ENCODE peak calls at places on chromosomes 1 and 21, in nine cellular contexts. One of them, this sample, is unnamed.

GRCh38 chr1:20376880-20377494 is 86.3 kb downstream of the VWA5B1 start:
- DNase-seq in fibroblast of lung: no peak
- DNase-seq in mammary epithelial cell: peak; percentile 28
- DNase-seq in H9: peak; percentile 83
- DNase-seq in keratinocyte: no peak
- DNase-seq in PC-3: peak; percentile 62
- DNase-seq in hepatocyte: peak; percentile 62
- DNase-seq in endothelial cell of umbilical vein: peak; percentile 58
- DNase-seq in DND-41: peak; percentile 49
- DNase-seq in this sample: peak; percentile 71

GRCh38 chr1:116624040-116624439 is 43.5 kb downstream of the IGSF3 start:
- DNase-seq in mammary epithelial cell: no peak
- DNase-seq in keratinocyte: no peak
- DNase-seq in endothelial cell of umbilical vein: no peak
- DNase-seq in hepatocyte: no peak
- DNase-seq in H9: no peak
- DNase-seq in DND-41: no peak
- DNase-seq in PC-3: no peak
- DNase-seq in fibroblast of lung: no peak
- DNase-seq in this sample: no peak

GRCh38 chr21:16794944-16795343 is 717.9 kb upstream of the CXADR start:
- DNase-seq in keratinocyte: no peak
- DNase-seq in mammary epithelial cell: peak; percentile 52
- DNase-seq in PC-3: peak; percentile 57
- DNase-seq in fibroblast of lung: peak; percentile 97
- DNase-seq in endothelial cell of umbilical vein: peak; percentile 77
- DNase-seq in hepatocyte: peak; percentile 15
- DNase-seq in H9: no peak
- DNase-seq in DND-41: no peak
- DNase-seq in this sample: no peak

GRCh38 chr1:174769961-174770549 is 229.7 kb upstream of the CACYBP start:
- DNase-seq in mammary epithelial cell: peak; percentile 34
- DNase-seq in DND-41: no peak
- DNase-seq in hepatocyte: peak; percentile 53
- DNase-seq in PC-3: peak; percentile 54
- DNase-seq in fibroblast of lung: peak; percentile 53
- DNase-seq in endothelial cell of umbilical vein: peak; percentile 51
- DNase-seq in H9: no peak
- DNase-seq in keratinocyte: no peak
- DNase-seq in this sample: peak; percentile 53

GRCh38 chr1:58883037-58883887 is 99.4 kb upstream of the JUN start:
- DNase-seq in endothelial cell of umbilical vein: peak; percentile 99
- DNase-seq in PC-3: peak; percentile 98
- DNase-seq in DND-41: no peak
- DNase-seq in H9: no peak
- DNase-seq in hepatocyte: no peak
- DNase-seq in keratinocyte: peak; percentile 92
- DNase-seq in fibroblast of lung: peak; percentile 98
- DNase-seq in mammary epithelial cell: peak; percentile 96
- DNase-seq in this sample: no peak

GRCh38 chr1:20366766-20367602 is 76.3 kb downstream of the VWA5B1 start:
- DNase-seq in PC-3: peak; percentile 78
- DNase-seq in endothelial cell of umbilical vein: peak; percentile 18
- DNase-seq in DND-41: no peak
- DNase-seq in keratinocyte: no peak
- DNase-seq in H9: peak; percentile 86
- DNase-seq in mammary epithelial cell: peak; percentile 48
- DNase-seq in fibroblast of lung: peak; percentile 59
- DNase-seq in hepatocyte: peak; percentile 75
- DNase-seq in this sample: peak; percentile 84

GRCh38 chr1:230855886-230856285 is 12.4 kb downstream of the C1orf198 start:
- DNase-seq in keratinocyte: no peak
- DNase-seq in endothelial cell of umbilical vein: no peak
- DNase-seq in hepatocyte: no peak
- DNase-seq in mammary epithelial cell: no peak
- DNase-seq in DND-41: no peak
- DNase-seq in H9: no peak
- DNase-seq in PC-3: no peak
- DNase-seq in fibroblast of lung: peak; percentile 78
- DNase-seq in this sample: no peak

GRCh38 chr1:165561257-165561656 is 17.5 kb downstream of the LRRC52 start:
- DNase-seq in DND-41: no peak
- DNase-seq in keratinocyte: no peak
- DNase-seq in endothelial cell of umbilical vein: no peak
- DNase-seq in mammary epithelial cell: no peak
- DNase-seq in fibroblast of lung: no peak
- DNase-seq in PC-3: no peak
- DNase-seq in hepatocyte: no peak
- DNase-seq in H9: no peak
- DNase-seq in this sample: no peak

GRCh38 chr1:9922342-9922741 is 12.3 kb upstream of the CTNNBIP1 start:
- DNase-seq in DND-41: no peak
- DNase-seq in PC-3: no peak
- DNase-seq in H9: no peak
- DNase-seq in hepatocyte: no peak
- DNase-seq in keratinocyte: no peak
- DNase-seq in endothelial cell of umbilical vein: no peak
- DNase-seq in fibroblast of lung: no peak
- DNase-seq in mammary epithelial cell: no peak
- DNase-seq in this sample: peak; percentile 64

GRCh38 chr1:162230096-162230495 is 146.6 kb downstream of the SPATA46 start:
- DNase-seq in keratinocyte: no peak
- DNase-seq in PC-3: peak; percentile 53
- DNase-seq in H9: peak; percentile 85
- DNase-seq in hepatocyte: no peak
- DNase-seq in fibroblast of lung: peak; percentile 23
- DNase-seq in endothelial cell of umbilical vein: peak; percentile 72
- DNase-seq in mammary epithelial cell: no peak
- DNase-seq in DND-41: no peak
- DNase-seq in this sample: peak; percentile 57

GRCh38 chr1:196877964-196878363 is 9.9 kb upstream of the CFHR4 start:
- DNase-seq in fibroblast of lung: peak; percentile 24
- DNase-seq in keratinocyte: no peak
- DNase-seq in DND-41: no peak
- DNase-seq in PC-3: no peak
- DNase-seq in H9: peak; percentile 81
- DNase-seq in mammary epithelial cell: no peak
- DNase-seq in hepatocyte: peak; percentile 38
- DNase-seq in endothelial cell of umbilical vein: no peak
- DNase-seq in this sample: peak; percentile 77

GRCh38 chr1:95340056-95340455 is 106.0 kb downstream of the RWDD3 start:
- DNase-seq in H9: no peak
- DNase-seq in DND-41: no peak
- DNase-seq in hepatocyte: no peak
- DNase-seq in keratinocyte: no peak
- DNase-seq in mammary epithelial cell: no peak
- DNase-seq in endothelial cell of umbilical vein: no peak
- DNase-seq in PC-3: no peak
- DNase-seq in fibroblast of lung: no peak
- DNase-seq in this sample: no peak

GRCh38 chr1:172745014-172745413 is 86.1 kb downstream of the FASLG start:
- DNase-seq in PC-3: peak; percentile 99
- DNase-seq in H9: no peak
- DNase-seq in endothelial cell of umbilical vein: peak; percentile 82
- DNase-seq in hepatocyte: peak; percentile 79
- DNase-seq in mammary epithelial cell: peak; percentile 78
- DNase-seq in fibroblast of lung: peak; percentile 82
- DNase-seq in keratinocyte: no peak
- DNase-seq in DND-41: peak; percentile 69
- DNase-seq in this sample: peak; percentile 67

GRCh38 chr1:110390692-110391232 is at the start of gene SLC16A4:
- DNase-seq in hepatocyte: peak; percentile 51
- DNase-seq in PC-3: no peak
- DNase-seq in H9: peak; percentile 31
- DNase-seq in mammary epithelial cell: peak; percentile 80
- DNase-seq in endothelial cell of umbilical vein: peak; percentile 57
- DNase-seq in fibroblast of lung: peak; percentile 86
- DNase-seq in DND-41: no peak
- DNase-seq in keratinocyte: no peak
- DNase-seq in this sample: peak; percentile 25

GRCh38 chr1:166679369-166679768 is 159.9 kb upstream of the POGK start:
- DNase-seq in DND-41: no peak
- DNase-seq in H9: no peak
- DNase-seq in mammary epithelial cell: no peak
- DNase-seq in PC-3: no peak
- DNase-seq in keratinocyte: no peak
- DNase-seq in hepatocyte: no peak
- DNase-seq in endothelial cell of umbilical vein: no peak
- DNase-seq in fibroblast of lung: no peak
- DNase-seq in this sample: no peak

GRCh38 chr21:34844033-34844923 is 175.5 kb downstream of the CLIC6 start:
- DNase-seq in keratinocyte: no peak
- DNase-seq in PC-3: no peak
- DNase-seq in endothelial cell of umbilical vein: no peak
- DNase-seq in fibroblast of lung: peak; percentile 39
- DNase-seq in DND-41: no peak
- DNase-seq in hepatocyte: no peak
- DNase-seq in H9: no peak
- DNase-seq in mammary epithelial cell: peak; percentile 77
- DNase-seq in this sample: no peak

GRCh38 chr1:228830954-228831481 is 95.7 kb downstream of the RHOU start:
- DNase-seq in keratinocyte: no peak
- DNase-seq in mammary epithelial cell: peak; percentile 89
- DNase-seq in endothelial cell of umbilical vein: no peak
- DNase-seq in hepatocyte: peak; percentile 69
- DNase-seq in DND-41: no peak
- DNase-seq in H9: no peak
- DNase-seq in PC-3: peak; percentile 87
- DNase-seq in fibroblast of lung: peak; percentile 83
- DNase-seq in this sample: no peak

GRCh38 chr1:245987222-245987545 is 519.9 kb downstream of the SMYD3 start:
- DNase-seq in H9: no peak
- DNase-seq in fibroblast of lung: no peak
- DNase-seq in mammary epithelial cell: no peak
- DNase-seq in keratinocyte: no peak
- DNase-seq in endothelial cell of umbilical vein: no peak
- DNase-seq in DND-41: no peak
- DNase-seq in hepatocyte: no peak
- DNase-seq in PC-3: no peak
- DNase-seq in this sample: no peak

DNA sequence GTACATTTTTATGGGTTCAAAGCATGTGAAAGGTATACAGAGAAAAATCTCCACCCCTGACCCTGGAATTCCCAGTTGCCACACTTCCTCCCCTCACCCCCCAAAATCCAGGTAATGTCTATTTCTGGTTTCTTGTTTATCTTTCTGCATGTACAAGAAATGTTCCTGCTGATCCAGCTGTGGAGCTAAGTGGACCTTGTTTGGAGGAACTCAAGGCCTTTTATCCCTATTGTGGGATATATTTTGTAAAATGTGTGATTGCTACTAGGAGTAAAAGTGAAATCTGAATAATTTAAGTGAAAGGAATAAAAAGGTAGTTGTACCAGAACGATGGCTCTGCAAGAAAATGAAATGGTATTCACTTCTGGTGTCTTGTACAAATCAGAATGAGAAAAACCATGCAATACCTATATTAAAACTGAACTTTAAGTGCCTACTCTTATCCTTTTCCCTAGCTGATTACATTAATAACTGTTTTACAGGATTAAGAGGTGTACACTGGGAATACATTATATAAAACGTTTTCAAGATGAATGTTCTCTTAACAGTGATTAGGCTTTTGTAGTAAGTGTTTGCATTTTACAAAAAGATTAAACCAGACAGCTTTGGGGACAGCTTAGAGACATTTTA is 3.1 kb downstream of the SPEN start:
- DNase-seq in H9: no peak
- DNase-seq in PC-3: no peak
- DNase-seq in hepatocyte: peak; percentile 23
- DNase-seq in DND-41: no peak
- DNase-seq in keratinocyte: no peak
- DNase-seq in mammary epithelial cell: peak; percentile 14
- DNase-seq in endothelial cell of umbilical vein: peak; percentile 36
- DNase-seq in fibroblast of lung: no peak
- DNase-seq in this sample: no peak
- H4K20me1 ChIP-seq in H9: no peaks in the 10 kb centered on the region
- H4K20me1 ChIP-seq in PC-3: peaks cover 8% of the 10 kb centered on the region
- H4K20me1 ChIP-seq in hepatocyte: peaks cover 22% of the 10 kb centered on the region
- H4K20me1 ChIP-seq in DND-41: peaks cover 31% of the 10 kb centered on the region
- H4K20me1 ChIP-seq in keratinocyte: no peaks in the 10 kb centered on the region
- H4K20me1 ChIP-seq in mammary epithelial cell: no peaks in the 10 kb centered on the region
- H4K20me1 ChIP-seq in endothelial cell of umbilical vein: no peaks in the 10 kb centered on the region
- H4K20me1 ChIP-seq in fibroblast of lung: no peaks in the 10 kb centered on the region
- H4K20me1 ChIP-seq in this sample: peaks cover 17% of the 10 kb centered on the region

GRCh38 chr1:45824607-45825006 is 21.2 kb downstream of the MAST2 start:
- DNase-seq in DND-41: no peak
- DNase-seq in keratinocyte: no peak
- DNase-seq in PC-3: no peak
- DNase-seq in fibroblast of lung: no peak
- DNase-seq in hepatocyte: no peak
- DNase-seq in endothelial cell of umbilical vein: no peak
- DNase-seq in H9: no peak
- DNase-seq in mammary epithelial cell: no peak
- DNase-seq in this sample: no peak
- TF ChIP-seq CTCF in DND-41: no peak
- TF ChIP-seq CTCF in keratinocyte: no peak
- TF ChIP-seq CTCF in PC-3: peak; percentile 61
- TF ChIP-seq CTCF in fibroblast of lung: no peak
- TF ChIP-seq CTCF in hepatocyte: no peak
- TF ChIP-seq CTCF in endothelial cell of umbilical vein: no peak
- TF ChIP-seq CTCF in H9: peak; percentile 27
- TF ChIP-seq CTCF in mammary epithelial cell: no peak
- TF ChIP-seq CTCF in this sample: no peak

GRCh38 chr1:209527372-209527771 is 56.1 kb upstream of the CAMK1G start:
- DNase-seq in endothelial cell of umbilical vein: no peak
- DNase-seq in mammary epithelial cell: peak; percentile 77
- DNase-seq in DND-41: no peak
- DNase-seq in H9: no peak
- DNase-seq in keratinocyte: no peak
- DNase-seq in hepatocyte: no peak
- DNase-seq in fibroblast of lung: peak; percentile 57
- DNase-seq in PC-3: peak; percentile 63
- DNase-seq in this sample: no peak
- H3K4me2 ChIP-seq in endothelial cell of umbilical vein: no peak overlapping the region
- H3K4me2 ChIP-seq in mammary epithelial cell: peak overlapping the region; percentile 35
- H3K4me2 ChIP-seq in DND-41: no peak overlapping the region
- H3K4me2 ChIP-seq in H9: no peak overlapping the region
- H3K4me2 ChIP-seq in keratinocyte: peak overlapping the region; percentile 18
- H3K4me2 ChIP-seq in hepatocyte: no peak overlapping the region
- H3K4me2 ChIP-seq in fibroblast of lung: no peak overlapping the region
- H3K4me2 ChIP-seq in PC-3: peak overlapping the region; percentile 31
- H3K4me2 ChIP-seq in this sample: no peak overlapping the region

DNA sequence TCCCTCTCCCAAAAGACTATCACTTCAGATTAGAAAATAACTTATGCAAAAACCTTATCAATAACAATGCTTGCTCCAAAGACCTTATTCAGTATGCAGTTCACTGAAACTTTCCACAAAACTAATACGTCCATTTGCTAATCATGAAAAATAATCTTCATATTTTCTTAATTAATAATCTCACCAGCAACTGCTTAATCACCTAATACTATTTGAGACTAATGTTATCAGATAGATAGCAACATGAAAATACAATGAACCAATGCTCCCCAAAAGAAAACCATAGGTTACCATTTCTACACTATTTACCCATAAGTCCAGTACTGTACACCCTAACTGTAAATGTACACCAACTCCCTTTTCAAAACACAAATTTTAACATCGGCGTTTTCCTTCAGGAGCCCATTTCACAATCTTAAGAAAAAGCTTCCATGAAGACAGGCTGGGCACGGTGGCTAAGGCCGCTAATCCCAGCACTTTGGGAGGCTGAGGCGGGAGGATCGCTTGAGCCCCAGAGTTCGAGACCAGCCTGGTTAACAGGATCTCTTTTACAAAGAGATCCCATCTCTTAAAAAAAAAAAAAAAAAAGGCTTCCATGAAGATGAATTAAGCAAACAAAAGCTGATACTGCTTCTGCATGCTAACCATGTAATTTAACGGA is 1.7 kb downstream of the GNB1 start:
- DNase-seq in keratinocyte: no peak
- DNase-seq in mammary epithelial cell: no peak
- DNase-seq in PC-3: no peak
- DNase-seq in hepatocyte: no peak
- DNase-seq in endothelial cell of umbilical vein: peak; percentile 23
- DNase-seq in fibroblast of lung: no peak
- DNase-seq in DND-41: no peak
- DNase-seq in H9: no peak
- DNase-seq in this sample: peak; percentile 16
- H4K20me1 ChIP-seq in keratinocyte: peaks cover 43% of the 10 kb centered on the region
- H4K20me1 ChIP-seq in mammary epithelial cell: peaks cover 6% of the 10 kb centered on the region
- H4K20me1 ChIP-seq in PC-3: peaks cover 51% of the 10 kb centered on the region
- H4K20me1 ChIP-seq in hepatocyte: peaks cover 58% of the 10 kb centered on the region
- H4K20me1 ChIP-seq in endothelial cell of umbilical vein: peaks cover 15% of the 10 kb centered on the region
- H4K20me1 ChIP-seq in fibroblast of lung: peaks cover 9% of the 10 kb centered on the region
- H4K20me1 ChIP-seq in DND-41: peaks cover 50% of the 10 kb centered on the region
- H4K20me1 ChIP-seq in H9: no peaks in the 10 kb centered on the region
- H4K20me1 ChIP-seq in this sample: peaks cover 63% of the 10 kb centered on the region